ENCODE peak calls at places on chromosome 17, in ten cellular contexts. H is H1, E is transverse colon, W is sigmoid colon, P is stomach, Z is HCT116, C is endothelial cell of umbilical vein, I is K562, L is upper lobe of left lung, M is GM12878. F is an unnamed sample.

GRCh38 chr17:12313786-12314185 is 293.1 kb downstream of the MAP2K4 start:
- DNase-seq in P (no peak), W (no peak), Z (no peak), I (no peak), M (no peak), E (no peak), H (no peak), C (no peak), L (no peak), F (no peak)

GRCh38 chr17:6660765-6661463 is 9.4 kb downstream of the C17orf100 start:
- DNase-seq in C (no peak), L (no peak), W (no peak), E (no peak), M (peak), P (no peak), I (no peak), Z (no peak), H (no peak), F (peak)

GRCh38 chr17:45228985-45229517 is 7.4 kb downstream of the FMNL1 start:
- DNase-seq in M (peak), Z (no peak), H (no peak), P (peak), I (peak), L (peak), C (no peak), W (peak), E (peak), F (no peak)

GRCh38 chr17:50147841-50148225 is 2.6 kb downstream of the PPP1R9B start:
- DNase-seq in E (peak), H (no peak), P (no peak), L (no peak), C (no peak), I (no peak), M (no peak), W (no peak), Z (no peak), F (no peak)

GRCh38 chr17:39923836-39924690 is 3.3 kb downstream of the ORMDL3 start:
- DNase-seq in I (no peak), E (no peak), P (no peak), Z (no peak), W (no peak), L (no peak), H (no peak), C (peak), M (no peak), F (no peak)

GRCh38 chr17:2950846-2951245 is 112.6 kb downstream of the OR1D5 start:
- DNase-seq in E (no peak), P (no peak), W (no peak), I (no peak), C (no peak), Z (no peak), H (no peak), L (no peak), M (no peak), F (peak)

GRCh38 chr17:18933102-18934058 is 18.6 kb upstream of the SLC5A10 start:
- DNase-seq in W (no peak), I (no peak), L (no peak), Z (no peak), C (no peak), E (no peak), P (no peak), M (no peak), H (no peak), F (no peak)

GRCh38 chr17:32127156-32127897 is 15.0 kb upstream of the RHOT1 start:
- DNase-seq in I (peak), P (peak), Z (no peak), H (no peak), W (peak), C (peak), L (peak), M (peak), E (peak), F (peak)

GRCh38 chr17:32281011-32281451 is 15.4 kb downstream of the RHBDL3 start:
- DNase-seq in E (no peak), C (peak), P (peak), I (no peak), H (no peak), Z (no peak), W (no peak), L (no peak), M (no peak), F (no peak)

GRCh38 chr17:50064253-50064991 is 8.5 kb downstream of the ITGA3 start:
- DNase-seq in Z (peak), C (peak), W (peak), I (peak), H (no peak), E (peak), M (no peak), L (peak), P (no peak), F (peak)

GRCh38 chr17:81840826-81841778 is 6.3 kb upstream of the PPP1R27 start:
- DNase-seq in M (no peak), E (no peak), H (no peak), W (no peak), L (peak), Z (no peak), I (no peak), P (peak), C (no peak), F (peak)
- TF ChIP-seq POLR2A in M (no peak), E (no peak), H (no peak), W (no peak), L (no peak), Z (no peak), I (no peak), P (no peak), C (no peak), F (no peak)

GRCh38 chr17:78173025-78173715 is 4.8 kb downstream of the SYNGR2 start:
- DNase-seq in P (no peak), I (no peak), Z (no peak), C (no peak), E (peak), W (no peak), M (peak), L (no peak), H (no peak), F (no peak)
- TF ChIP-seq POLR2AphosphoS5 in P (no peak), I (peak), Z (no peak), C (no peak), E (peak), W (no peak), M (no peak), L (no peak), H (no peak), F (no peak)

GRCh38 chr17:73826181-73826871 is 182.1 kb upstream of the SDK2 start:
- DNase-seq in C (no peak), L (no peak), M (no peak), P (no peak), I (no peak), H (no peak), E (no peak), W (peak), Z (no peak), F (no peak)
- TF ChIP-seq POLR2A in C (no peak), L (no peak), M (no peak), P (no peak), I (no peak), H (no peak), E (no peak), W (no peak), Z (no peak), F (no peak)

GRCh38 chr17:17415006-17415405 is 61.8 kb upstream of the MED9 start:
- DNase-seq in Z (no peak), I (no peak), H (no peak), E (no peak), C (no peak), L (no peak), P (no peak), W (no peak), M (no peak), F (no peak)
- TF ChIP-seq POLR2AphosphoS5 in Z (no peak), I (no peak), H (no peak), E (no peak), C (no peak), L (no peak), P (no peak), W (no peak), M (no peak), F (no peak)

GRCh38 chr17:38868095-38868967 is 1.5 kb upstream of the LASP1 start:
- DNase-seq in W (peak), E (peak), I (peak), Z (no peak), P (peak), H (no peak), L (no peak), M (peak), C (peak), F (no peak)

GRCh38 chr17:38870259-38871165 is 654 bp downstream of the LASP1 start:
- DNase-seq in E (peak), W (peak), Z (no peak), I (peak), C (peak), L (peak), P (peak), H (no peak), M (no peak), F (peak)

GRCh38 chr17:38869647-38870258 is at the start of gene LASP1:
- DNase-seq in M (peak), L (peak), C (peak), H (peak), W (peak), E (peak), Z (no peak), I (peak), P (peak), F (peak)

GRCh38 chr17:38867179-38867994 is 2.5 kb upstream of the LASP1 start:
- DNase-seq in I (peak), P (peak), E (peak), L (no peak), W (peak), H (peak), M (peak), Z (no peak), C (peak), F (no peak)

GRCh38 chr17:38868968-38869646 is 751 bp upstream of the LASP1 start:
- DNase-seq in M (peak), Z (peak), H (peak), W (peak), C (peak), P (peak), I (peak), E (peak), L (peak), F (peak)
- TF ChIP-seq POLR2A in M (peak), Z (no peak), H (no peak), W (no peak), C (no peak), P (no peak), I (no peak), E (peak), L (peak), F (no peak)

GRCh38 chr17:7886227-7887037 is 2.2 kb upstream of the CHD3 start:
- DNase-seq in Z (no peak), W (peak), E (peak), I (peak), C (peak), P (peak), H (no peak), M (no peak), L (peak), F (peak)

GRCh38 chr17:7887482-7888183 is 956 bp upstream of the CHD3 start:
- DNase-seq in C (peak), H (no peak), Z (peak), E (peak), I (peak), L (peak), P (peak), M (peak), W (peak), F (peak)

GRCh38 chr17:7885357-7886226 is 3.0 kb upstream of the CHD3 start:
- DNase-seq in M (no peak), W (peak), I (peak), L (peak), H (no peak), E (peak), Z (no peak), P (peak), C (peak), F (peak)

GRCh38 chr17:7888184-7888920 is at the start of gene CHD3:
- DNase-seq in M (no peak), P (peak), E (peak), L (peak), C (no peak), W (no peak), H (no peak), I (peak), Z (no peak), F (peak)

GRCh38 chr17:7887038-7887481 is 1.5 kb upstream of the CHD3 start:
- DNase-seq in M (no peak), P (no peak), H (no peak), E (no peak), Z (no peak), L (no peak), W (no peak), I (no peak), C (no peak), F (no peak)
- TF ChIP-seq POLR2AphosphoS5 in M (no peak), P (no peak), H (no peak), E (no peak), Z (no peak), L (no peak), W (no peak), I (no peak), C (no peak), F (no peak)

DNA sequence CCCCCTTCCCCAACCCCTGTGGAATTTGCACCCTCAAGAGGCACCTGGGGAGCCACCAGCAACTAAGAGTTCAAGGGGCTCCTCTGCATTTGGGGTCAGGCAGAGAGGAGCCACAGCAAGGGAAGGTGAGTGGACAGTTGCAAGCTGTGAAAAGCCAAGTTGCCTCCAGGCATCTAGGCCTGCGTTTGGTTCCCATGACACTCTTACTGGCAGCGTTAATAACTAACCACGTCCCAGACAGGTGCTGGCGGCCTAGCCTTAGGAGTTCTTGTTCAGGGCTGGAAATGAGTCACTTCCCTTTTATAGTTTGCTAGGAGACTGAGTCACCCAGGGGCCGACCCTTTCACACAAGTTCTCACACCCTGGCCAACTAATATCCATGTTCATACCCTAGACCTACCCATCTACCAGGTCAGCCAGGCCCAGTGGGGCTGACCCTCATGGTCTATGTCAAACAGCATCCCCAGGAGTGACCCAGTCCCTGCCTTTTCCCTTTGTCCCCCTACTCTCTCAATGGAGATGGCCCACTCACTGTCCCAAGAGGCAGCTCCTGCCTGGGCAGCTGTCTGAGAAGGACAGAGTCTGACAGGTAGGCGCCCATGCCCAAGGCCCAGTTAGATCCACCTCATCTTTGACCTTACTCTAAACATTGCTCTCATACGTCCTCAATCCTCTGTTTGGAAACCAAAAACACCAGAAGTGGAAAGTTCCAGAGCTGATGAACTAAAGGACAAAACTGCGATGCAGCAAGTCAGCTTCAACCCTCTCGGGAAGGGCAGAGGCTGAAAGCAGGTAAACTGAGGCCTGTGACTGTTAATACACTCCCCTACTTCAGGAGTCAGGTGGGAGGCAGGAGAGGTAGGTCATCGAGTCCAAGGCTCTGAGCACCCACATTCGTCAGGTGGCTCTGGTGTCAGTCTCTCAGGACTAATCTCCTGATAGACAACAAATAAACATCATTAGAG is 300.6 kb downstream of the SOX9 start:
- DNase-seq in M (peak), Z (peak), L (peak), P (peak), W (no peak), C (peak), I (peak), H (no peak), E (peak), F (peak)
- TF ChIP-seq POLR2A in M (peak), Z (no peak), L (no peak), P (no peak), W (no peak), C (no peak), I (no peak), H (no peak), E (no peak), F (no peak)

F was measured in breast epithelium.